ENCODE peak calls at places on chromosomes 7 and 10, in four cellular contexts. N, I, Y and M are unnamed samples.

GRCh38 chr7:45717537-45718235 is 143.5 kb downstream of the ADCY1 start:
- DNase-seq in N (no peak), I (no peak), Y (no peak), M (no peak)

GRCh38 chr10:14086596-14086995 is 244.1 kb downstream of the FRMD4A start:
- DNase-seq in N (no peak), I (no peak), Y (no peak), M (peak; percentile 11)

GRCh38 chr7:155513543-155514285 is 32.6 kb downstream of the CNPY1 start:
- DNase-seq in N (no peak), I (no peak), Y (no peak), M (no peak)

GRCh38 chr7:335358-336148 is 45.6 kb downstream of the FOXL3 start:
- DNase-seq in N (no peak), I (no peak), Y (no peak), M (no peak)

GRCh38 chr10:22317771-22318565 is 1.8 kb downstream of the COMMD3 start:
- DNase-seq in N (no peak), I (peak; percentile 32), Y (peak; percentile 45), M (no peak)

GRCh38 chr7:101984141-101984879 is 166.9 kb downstream of the CUX1 start:
- DNase-seq in N (no peak), I (no peak), Y (no peak), M (no peak)

GRCh38 chr7:1586827-1587705 is 17.2 kb upstream of the PSMG3 start:
- DNase-seq in N (no peak), I (no peak), Y (no peak), M (no peak)

GRCh38 chr10:71319042-71319799 is at the start of gene SLC29A3:
- DNase-seq in N (peak; percentile 74), I (peak; percentile 94), Y (peak; percentile 89), M (peak; percentile 21)

GRCh38 chr7:30304177-30304884 is 19.9 kb downstream of the ZNRF2 start:
- DNase-seq in N (no peak), I (no peak), Y (no peak), M (no peak)

GRCh38 chr10:30765611-30766010 is 136.1 kb upstream of the LYZL2 start:
- DNase-seq in N (no peak), I (no peak), Y (no peak), M (no peak)

GRCh38 chr7:151400626-151401315 is 9.1 kb downstream of the WDR86 start:
- DNase-seq in N (no peak), I (peak; percentile 45), Y (no peak), M (no peak)

GRCh38 chr7:10940748-10941358 is 32.8 kb upstream of the PHF14 start:
- DNase-seq in N (no peak), I (no peak), Y (no peak), M (no peak)

GRCh38 chr7:139739863-139740597 is 37.8 kb downstream of the HIPK2 start:
- DNase-seq in N (peak; percentile 49), I (no peak), Y (no peak), M (no peak)

GRCh38 chr7:44912775-44913347 is 27.5 kb upstream of the PURB start:
- DNase-seq in N (no peak), I (no peak), Y (no peak), M (no peak)

GRCh38 chr7:90846171-90846570 is 250.1 kb downstream of the CDK14 start:
- DNase-seq in N (no peak), I (no peak), Y (no peak), M (no peak)

GRCh38 chr10:12041766-12042408 is 722 bp downstream of the UPF2 start:
- DNase-seq in N (no peak), I (peak; percentile 20), Y (peak; percentile 39), M (no peak)

GRCh38 chr7:138075350-138075749 is 909 bp upstream of the AKR1D1 start:
- DNase-seq in N (no peak), I (no peak), Y (no peak), M (no peak)

GRCh38 chr7:91083855-91084644 is 180.2 kb upstream of the FZD1 start:
- DNase-seq in N (peak; percentile 74), I (no peak), Y (no peak), M (no peak)

GRCh38 chr10:33722067-33722466 is 387.6 kb upstream of the NRP1 start:
- DNase-seq in N (no peak), I (no peak), Y (peak; percentile 14), M (no peak)

GRCh38 chr10:102624094-102624493 is 20.2 kb upstream of the TRIM8 start:
- DNase-seq in N (no peak), I (no peak), Y (no peak), M (no peak)

GRCh38 chr7:18610331-18610948 is 114.9 kb downstream of the HDAC9 start:
- DNase-seq in N (no peak), I (peak; percentile 64), Y (peak; percentile 84), M (no peak)

GRCh38 chr10:106440767-106441166 is 723.7 kb downstream of the SORCS1 start:
- DNase-seq in N (no peak), I (no peak), Y (no peak), M (no peak)

GRCh38 chr7:27364344-27364758 is 121.7 kb downstream of the EVX1 start:
- DNase-seq in N (peak; percentile 37), I (no peak), Y (no peak), M (peak; percentile 20)

GRCh38 chr10:102791754-102792153 is 45.5 kb downstream of the CYP17A1 start:
- DNase-seq in N (no peak), I (no peak), Y (no peak), M (no peak)

GRCh38 chr10:127310932-127311331 is 114.5 kb upstream of the INSYN2A start:
- DNase-seq in N (no peak), I (no peak), Y (no peak), M (no peak)

DNA sequence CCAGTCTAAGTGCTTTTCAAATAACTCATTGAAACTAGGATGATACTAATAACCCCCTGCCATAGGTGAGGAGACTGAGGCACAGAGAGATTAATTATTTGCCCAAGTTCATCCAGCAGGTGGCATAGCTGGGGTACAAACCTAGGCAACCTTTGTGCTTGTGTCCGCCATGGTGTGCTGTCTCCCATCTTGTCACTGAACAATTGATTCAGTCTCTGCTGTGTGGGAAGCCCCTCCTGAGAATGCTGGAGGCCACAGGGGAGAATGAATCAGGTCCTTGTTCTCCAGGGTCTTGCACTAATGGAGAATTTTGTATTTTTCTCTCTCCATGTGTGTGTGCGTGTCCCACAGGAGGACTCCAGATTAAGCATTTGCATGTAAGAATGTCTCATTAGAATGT is 15.8 kb upstream of the TMEM236 start:
- DNase-seq in N (no peak), I (no peak), Y (no peak), M (no peak)
- H3K27ac ChIP-seq in N (peak overlapping the region; percentile 63), I (no peak overlapping the region), Y (no peak overlapping the region), M (no peak overlapping the region)

DNA sequence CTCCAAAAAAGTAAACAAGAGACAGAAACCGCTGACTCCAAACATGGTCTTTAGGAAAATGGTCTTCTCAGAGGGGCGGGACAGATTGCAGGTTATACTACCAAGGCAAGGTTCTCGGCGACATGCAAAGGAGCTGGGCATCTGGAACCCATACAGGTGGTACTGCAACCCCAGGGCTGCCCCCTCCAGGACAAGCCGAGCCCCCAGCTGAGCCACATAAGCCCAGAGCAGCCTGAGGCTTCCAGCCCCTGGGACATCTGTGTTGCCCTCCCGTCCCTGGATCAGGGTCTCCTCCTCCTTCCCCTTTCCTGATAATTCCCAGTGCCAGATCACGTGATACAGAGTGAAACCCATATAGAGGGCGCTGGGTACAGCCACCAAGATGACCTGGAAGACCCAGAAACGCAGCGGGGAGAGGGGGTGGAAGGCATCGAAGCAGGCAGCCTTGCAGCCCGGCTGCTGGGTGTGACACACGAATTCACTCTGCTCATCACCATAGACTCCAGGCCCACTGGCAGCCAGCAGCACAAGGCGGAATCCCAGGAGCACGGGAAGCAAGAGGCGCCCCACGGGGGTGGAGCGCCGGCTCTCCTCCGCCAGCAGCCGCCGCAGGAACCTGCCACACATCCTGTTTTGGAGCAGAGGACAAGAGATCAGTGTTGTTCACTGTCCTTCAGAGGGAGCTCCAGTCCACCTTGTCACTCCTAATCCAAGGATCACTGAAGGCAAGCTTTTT is at the start of gene GJC3:
- DNase-seq in N (peak; percentile 73), I (peak; percentile 71), Y (peak; percentile 84), M (no peak)
- TF ChIP-seq CTCF in N (peak; percentile 52), I (peak; percentile 46), Y (peak; percentile 82), M (peak; percentile 29)

DNA sequence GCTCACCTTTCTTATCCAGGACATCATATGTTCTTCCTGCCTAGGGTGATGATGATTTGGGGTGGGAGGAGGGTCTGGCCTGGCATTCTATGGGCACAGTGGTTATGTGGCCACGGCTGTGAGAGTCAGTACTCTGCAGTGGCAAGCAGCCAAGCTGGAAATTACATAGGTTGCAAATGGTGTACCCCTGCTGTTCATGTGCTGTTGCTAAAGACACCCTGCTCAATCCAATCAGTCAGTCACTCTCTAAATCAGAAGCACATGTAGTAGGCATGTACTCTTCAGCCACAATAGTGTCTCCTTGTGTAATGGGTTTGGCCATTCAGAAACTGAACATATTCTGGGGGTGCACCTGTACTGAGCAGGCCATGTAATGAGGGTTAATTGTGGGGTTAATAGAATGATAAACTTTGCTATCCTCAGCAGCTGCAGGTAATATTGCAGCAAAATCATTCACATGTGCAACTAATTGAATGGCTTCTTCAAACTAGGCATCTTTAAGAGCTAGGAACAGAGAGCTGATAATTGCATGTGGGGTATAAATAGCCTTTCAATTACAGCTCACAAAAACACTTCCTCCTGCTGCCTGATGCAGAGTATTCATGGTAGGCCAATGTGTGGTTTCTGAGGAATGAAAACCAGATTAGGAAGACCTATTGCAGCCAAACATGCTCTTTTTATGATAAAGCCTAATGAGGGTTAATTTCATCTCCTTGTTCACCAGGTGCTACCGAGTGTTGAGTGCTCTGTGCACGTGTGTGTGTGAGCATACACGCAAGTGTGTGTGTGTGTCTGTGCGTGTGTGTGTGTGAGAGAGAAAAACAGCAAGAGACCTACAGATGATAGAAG is 448.9 kb upstream of the ANKRD30A start:
- DNase-seq in N (no peak), I (no peak), Y (no peak), M (no peak)
- H3K27ac ChIP-seq in N (no peak overlapping the region), I (no peak overlapping the region), Y (no peak overlapping the region), M (peak overlapping the region; percentile 32)

DNA sequence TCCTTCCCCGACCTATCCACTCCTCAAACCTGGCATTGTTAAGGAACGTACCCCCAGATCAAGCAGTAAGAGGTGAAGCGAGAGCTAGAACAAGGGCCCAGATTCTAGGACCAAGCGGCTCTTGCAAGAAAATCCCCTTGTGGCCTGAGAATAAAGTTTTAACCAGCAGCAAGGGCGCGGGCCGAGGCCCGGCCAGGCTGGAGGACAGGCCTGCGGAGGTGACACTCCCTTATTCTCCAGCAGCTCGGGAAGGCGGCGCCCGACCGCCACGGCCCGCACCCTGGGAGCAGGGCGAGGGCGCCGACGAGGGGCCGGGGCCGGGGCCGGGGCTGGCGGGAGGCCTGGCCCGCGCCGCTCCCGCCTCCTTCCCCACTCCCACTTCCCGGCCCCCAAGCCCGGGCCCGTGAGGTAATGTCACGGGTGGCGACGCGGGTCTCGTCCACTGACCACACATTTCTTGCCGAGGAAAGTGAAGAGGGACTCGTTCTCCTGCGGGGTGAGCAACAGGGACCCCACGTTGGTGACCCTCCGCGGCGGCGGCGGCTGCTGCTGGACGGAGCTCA is 551 bp downstream of the WASL start:
- DNase-seq in N (peak; percentile 23), I (peak; percentile 67), Y (peak; percentile 52), M (no peak)
- TF ChIP-seq CTCF in N (no peak), I (no peak), Y (no peak), M (peak; percentile 12)

DNA sequence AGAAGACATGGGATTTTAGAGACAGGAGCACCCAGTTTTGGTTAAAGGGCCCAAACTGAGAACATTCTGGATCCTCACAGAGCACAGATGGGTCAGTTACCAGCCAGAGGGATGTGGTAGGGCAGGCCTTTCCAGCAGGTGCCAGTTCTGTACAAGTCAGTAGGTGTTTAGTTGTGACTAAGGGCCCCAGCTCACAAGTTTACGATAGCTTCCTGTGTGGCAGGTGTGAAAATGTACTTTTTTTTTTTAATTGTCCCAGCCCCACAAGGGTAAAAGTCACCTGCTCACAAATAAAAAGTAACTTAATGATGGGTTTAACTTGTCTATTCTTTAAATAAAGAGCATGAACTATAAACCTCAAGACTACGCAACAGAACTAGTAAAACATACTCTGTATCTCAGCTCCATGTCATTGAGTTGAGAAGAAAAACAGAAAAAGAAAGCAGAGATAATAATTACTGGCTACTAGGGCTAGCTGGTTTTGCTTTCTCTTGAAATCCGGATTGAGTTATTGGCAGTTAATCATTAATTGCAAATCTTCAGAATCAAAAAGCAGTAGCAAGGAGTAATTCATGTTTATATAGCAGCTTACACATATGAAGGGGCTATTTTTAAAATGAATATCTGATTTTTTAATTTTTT is 15.4 kb downstream of the NFE2L3 start:
- DNase-seq in N (no peak), I (no peak), Y (no peak), M (no peak)
- H3K27ac ChIP-seq in N (no peak overlapping the region), I (no peak overlapping the region), Y (peak overlapping the region; percentile 72), M (no peak overlapping the region)